ENCODE peak calls at places on chromosomes 3 and 15, in nine cellular contexts. L is AG20443; G is spleen; F is NCI-H1105; J is aorta; N is NCI-H1694; O is stimulated activated CD8-positive, alpha-beta memory T cell treated with anti-CD3 and anti-CD28 coated beads, Interleukin-7, amount 100 ng/mL, for 1 hour; C is anterior cingulate cortex; Y is activated CD8-positive, alpha-beta memory T cell treated with anti-CD3 and anti-CD28 coated beads, Interleukin-2, amount 10 ng/mL, durations not matched to agents 7 days and 5 days. T is an unnamed sample.

GRCh38 chr3:14130707-14131106 is 5.9 kb downstream of the TMEM43 start:
- DNase-seq in L (no peak), G (no peak), F (no peak), J (no peak), N (no peak), O (no peak), C (no peak), Y (no peak), T (no peak)

GRCh38 chr15:95464091-95464888 is 866.2 kb upstream of the NR2F2 start:
- DNase-seq in L (no peak), G (no peak), F (no peak), J (no peak), N (no peak), O (no peak), C (no peak), Y (no peak), T (no peak)

GRCh38 chr3:175295248-175296000 is 436.3 kb downstream of the NAALADL2 start:
- DNase-seq in L (no peak), G (no peak), F (no peak), J (no peak), N (no peak), O (no peak), C (no peak), Y (no peak), T (no peak)

GRCh38 chr3:152620395-152620794 is 214.5 kb upstream of the P2RY1 start:
- DNase-seq in L (no peak), G (no peak), F (no peak), J (no peak), N (no peak), O (no peak), C (no peak), Y (no peak), T (no peak)

GRCh38 chr15:90062729-90063684 is 39.3 kb downstream of the IDH2 start:
- DNase-seq in L (no peak), G (no peak), F (no peak), J (peak; percentile 69), N (no peak), O (no peak), C (no peak), Y (no peak), T (peak; percentile 11)

GRCh38 chr15:69562564-69562963 is 109.9 kb downstream of the RPLP1 start:
- DNase-seq in L (no peak), G (no peak), F (no peak), J (no peak), N (no peak), O (no peak), C (no peak), Y (no peak), T (no peak)

GRCh38 chr3:109432833-109433232 is 95.5 kb upstream of the DPPA4 start:
- DNase-seq in L (no peak), G (no peak), F (no peak), J (no peak), N (no peak), O (no peak), C (no peak), Y (no peak), T (no peak)

GRCh38 chr3:123285066-123285465 is 83.3 kb downstream of the SEC22A start:
- DNase-seq in L (no peak), G (no peak), F (no peak), J (no peak), N (no peak), O (no peak), C (no peak), Y (no peak), T (no peak)

GRCh38 chr15:94297543-94297942 is 66.2 kb downstream of the MCTP2 start:
- DNase-seq in L (no peak), G (no peak), F (no peak), J (no peak), N (no peak), O (no peak), C (no peak), Y (peak; percentile 41), T (no peak)

GRCh38 chr3:116112686-116113085 is 332.6 kb downstream of the LSAMP start:
- DNase-seq in L (peak; percentile 64), G (no peak), F (no peak), J (no peak), N (no peak), O (no peak), C (no peak), Y (no peak), T (no peak)

GRCh38 chr15:33234019-33234418 is 39.5 kb upstream of the FMN1 start:
- DNase-seq in L (peak; percentile 46), G (no peak), F (peak; percentile 23), J (no peak), N (no peak), O (no peak), C (no peak), Y (no peak), T (no peak)

GRCh38 chr3:101878589-101878988 is 29.3 kb downstream of the NFKBIZ start:
- DNase-seq in L (no peak), G (no peak), F (no peak), J (no peak), N (no peak), O (no peak), C (no peak), Y (no peak), T (peak; percentile 27)

GRCh38 chr3:151944356-151944755 is 70.9 kb downstream of the SUCNR1 start:
- DNase-seq in L (no peak), G (no peak), F (no peak), J (no peak), N (no peak), O (no peak), C (no peak), Y (no peak), T (no peak)

GRCh38 chr3:117261907-117262518 is 552.4 kb downstream of the TUSC7 start:
- DNase-seq in L (no peak), G (no peak), F (no peak), J (no peak), N (no peak), O (no peak), C (no peak), Y (no peak), T (no peak)

GRCh38 chr3:48634661-48635221 is 520 bp downstream of the SLC26A6 start:
- DNase-seq in L (peak; percentile 85), G (peak; percentile 84), F (no peak), J (peak; percentile 75), N (no peak), O (peak; percentile 35), C (peak; percentile 38), Y (peak; percentile 72), T (no peak)

GRCh38 chr3:112038863-112039262 is 4.3 kb downstream of the TMPRSS7 start:
- DNase-seq in L (peak; percentile 57), G (no peak), F (no peak), J (no peak), N (no peak), O (no peak), C (no peak), Y (no peak), T (peak; percentile 57)

GRCh38 chr15:63939531-63940130 is 105.9 kb upstream of the HERC1 start:
- DNase-seq in L (peak; percentile 65), G (no peak), F (no peak), J (peak; percentile 70), N (peak; percentile 15), O (no peak), C (no peak), Y (peak; percentile 48), T (no peak)

GRCh38 chr15:68991723-68992122 is 22.8 kb upstream of the NOX5 start:
- DNase-seq in L (no peak), G (no peak), F (peak; percentile 14), J (no peak), N (peak; percentile 73), O (no peak), C (no peak), Y (no peak), T (no peak)

GRCh38 chr15:79265987-79266579 is 16.4 kb upstream of the ANKRD34C start:
- DNase-seq in L (no peak), G (no peak), F (no peak), J (no peak), N (no peak), O (no peak), C (no peak), Y (no peak), T (no peak)

GRCh38 chr3:138465927-138466326 is 31.5 kb downstream of the ESYT3 start:
- DNase-seq in L (no peak), G (no peak), F (no peak), J (no peak), N (peak; percentile 65), O (no peak), C (no peak), Y (no peak), T (no peak)

GRCh38 chr3:127857270-127857801 is 35.0 kb upstream of the MGLL start:
- DNase-seq in L (peak; percentile 37), G (no peak), F (no peak), J (no peak), N (no peak), O (no peak), C (no peak), Y (no peak), T (no peak)

GRCh38 chr15:90126022-90126421 is 23.8 kb upstream of the IDH2 start:
- DNase-seq in L (no peak), G (no peak), F (no peak), J (no peak), N (no peak), O (no peak), C (no peak), Y (no peak), T (no peak)

GRCh38 chr15:69059170-69059943 is 44.9 kb downstream of the NOX5 start:
- DNase-seq in L (peak; percentile 91), G (peak; percentile 90), F (peak; percentile 92), J (peak; percentile 90), N (peak; percentile 96), O (peak; percentile 50), C (peak; percentile 74), Y (peak; percentile 80), T (peak; percentile 69)

T was measured in DMS153.